ENCODE peak calls at places on chromosome 6, in seven cellular contexts. R is tibial artery; M is naive thymus-derived CD8-positive, alpha-beta T cell; A is stimulated activated CD8-positive, alpha-beta memory T cell treated with anti-CD3 and anti-CD28 coated beads, Interleukin-2, amount 100 ng/mL, for 48 hours; K is stimulated activated CD4-positive, alpha-beta T cell treated with anti-CD3 and anti-CD28 coated beads, Interleukin-2, amount 100 ng/mL, for 24 hours; C is occipital lobe; E is HAP-1. V is an unnamed sample.

GRCh38 chr6:163585932-163586437 is 171.5 kb downstream of the QKI start:
- DNase-seq in R (peak), E (no peak), K (no peak), A (no peak), M (no peak), C (no peak), V (no peak)

GRCh38 chr6:84466521-84466920 is 239.1 kb upstream of the CEP162 start:
- DNase-seq in E (no peak), M (no peak), K (no peak), C (no peak), R (no peak), A (no peak), V (no peak)

GRCh38 chr6:70423189-70424133 is 10.2 kb downstream of the FAM135A start:
- DNase-seq in R (no peak), K (no peak), M (no peak), E (no peak), A (no peak), C (no peak), V (no peak)

GRCh38 chr6:148681666-148682065 is 65.2 kb upstream of the UST start:
- DNase-seq in C (no peak), A (no peak), M (no peak), K (no peak), R (no peak), E (no peak), V (no peak)

GRCh38 chr6:332671-333070 is 40.4 kb downstream of the DUSP22 start:
- DNase-seq in M (no peak), K (no peak), E (no peak), C (no peak), R (peak), A (no peak), V (no peak)

GRCh38 chr6:56450882-56451739 is 191.6 kb downstream of the DST start:
- DNase-seq in A (no peak), M (no peak), C (peak), K (no peak), E (no peak), R (peak), V (no peak)

GRCh38 chr6:166782541-166782940 is 155.5 kb upstream of the RPS6KA2 start:
- DNase-seq in M (no peak), C (no peak), A (no peak), R (no peak), E (no peak), K (no peak), V (no peak)

GRCh38 chr6:130143709-130144108 is 79.0 kb downstream of the SAMD3 start:
- DNase-seq in A (no peak), K (no peak), M (no peak), E (no peak), C (no peak), R (no peak), V (no peak)

GRCh38 chr6:4774715-4775590 is 1.3 kb upstream of the CDYL start:
- DNase-seq in R (peak), M (peak), A (no peak), E (no peak), C (no peak), K (peak), V (no peak)

GRCh38 chr6:41518118-41518517 is 28.1 kb upstream of the FOXP4 start:
- DNase-seq in A (no peak), C (no peak), K (no peak), R (no peak), M (no peak), E (no peak), V (no peak)

GRCh38 chr6:158475344-158476302 is 84.3 kb upstream of the TMEM181 start:
- DNase-seq in K (no peak), M (no peak), C (no peak), E (peak), R (no peak), A (no peak), V (no peak)

GRCh38 chr6:134363323-134364039 is 45.6 kb upstream of the SGK1 start:
- DNase-seq in M (no peak), K (no peak), A (no peak), E (no peak), R (no peak), C (no peak), V (no peak)

GRCh38 chr6:152642578-152643375 is 5.6 kb upstream of the SYNE1 start:
- DNase-seq in M (no peak), E (peak), K (no peak), A (no peak), C (no peak), R (peak), V (peak)

GRCh38 chr6:131103296-131103695 is 32.0 kb upstream of the AKAP7 start:
- DNase-seq in E (no peak), A (no peak), K (no peak), C (no peak), R (no peak), M (no peak), V (no peak)

GRCh38 chr6:93580441-93580840 is 161.1 kb upstream of the EPHA7 start:
- DNase-seq in K (no peak), R (no peak), C (no peak), A (no peak), E (peak), M (no peak), V (no peak)

GRCh38 chr6:93550551-93551276 is 131.4 kb upstream of the EPHA7 start:
- DNase-seq in E (no peak), A (no peak), C (no peak), R (no peak), K (no peak), M (no peak), V (no peak)

GRCh38 chr6:30759575-30760239 is 15.4 kb upstream of the IER3 start:
- DNase-seq in M (no peak), R (no peak), E (no peak), C (no peak), K (no peak), A (no peak), V (peak)

GRCh38 chr6:100460650-100461204 is 4.0 kb downstream of the SIM1 start:
- DNase-seq in R (no peak), K (no peak), C (no peak), A (no peak), M (no peak), E (no peak), V (peak)

GRCh38 chr6:4962905-4963304 is 40.9 kb downstream of the RPP40 start:
- DNase-seq in E (no peak), A (no peak), C (no peak), M (no peak), R (no peak), K (no peak), V (no peak)

GRCh38 chr6:63236398-63236817 is 25.1 kb downstream of the FKBP1C start:
- DNase-seq in A (no peak), C (no peak), E (no peak), R (no peak), K (no peak), M (no peak), V (no peak)

GRCh38 chr6:18609715-18610114 is 222.6 kb downstream of the RNF144B start:
- DNase-seq in A (no peak), E (no peak), R (no peak), C (no peak), M (no peak), K (no peak), V (no peak)

GRCh38 chr6:44234101-44235090 is 11.0 kb downstream of the SLC29A1 start:
- DNase-seq in M (no peak), R (peak), E (no peak), K (no peak), C (peak), A (no peak), V (peak)

V was measured in HuH-7.5.